ENCODE peak calls at places on chromosomes 6 and 20, in five cellular contexts. Y is transverse colon, J is HAP-1, Q is pancreas, V is left lung. M is an unnamed sample.
A peak's percentile ranks its signal among the peaks of the same experiment; 100 is the strongest.

GRCh38 chr6:97876711-97877110 is 593.7 kb upstream of the MMS22L start:
- DNase-seq in Y (no peak), Q (no peak), J (no peak), V (no peak), M (no peak)

GRCh38 chr6:13413906-13414555 is 73.4 kb downstream of the GFOD1 start:
- DNase-seq in V (no peak), J (no peak), Q (no peak), Y (no peak), M (no peak)

GRCh38 chr6:40343318-40343886 is 243.8 kb downstream of the LRFN2 start:
- DNase-seq in Y (no peak), J (no peak), Q (no peak), V (no peak), M (no peak)

GRCh38 chr20:654427-654770 is 1.4 kb upstream of the SRXN1 start:
- DNase-seq in Q (no peak), Y (no peak), J (no peak), V (no peak), M (no peak)

GRCh38 chr20:36854343-36855240 is 21.3 kb upstream of the TLDC2 start:
- DNase-seq in Y (peak; percentile 65), Q (no peak), J (no peak), V (no peak), M (no peak)

GRCh38 chr6:52672422-52673025 is 1.6 kb downstream of the TMEM14A start:
- DNase-seq in Y (no peak), V (no peak), Q (peak; percentile 71), J (no peak), M (no peak)

GRCh38 chr6:125746731-125747588 is 2.5 kb upstream of the HEY2 start:
- DNase-seq in Q (peak; percentile 57), V (no peak), J (peak; percentile 52), Y (peak; percentile 71), M (peak; percentile 45)

GRCh38 chr6:100455230-100456124 is 9.2 kb downstream of the SIM1 start:
- DNase-seq in J (no peak), Y (peak; percentile 28), Q (peak; percentile 53), V (no peak), M (no peak)

GRCh38 chr6:6884193-6884627 is 223.6 kb upstream of the RREB1 start:
- DNase-seq in J (no peak), Y (no peak), V (no peak), Q (no peak), M (no peak)

GRCh38 chr20:25750765-25751696 is 54.4 kb upstream of the ZNF337 start:
- DNase-seq in V (peak; percentile 83), Q (peak; percentile 68), Y (peak; percentile 65), J (no peak), M (peak; percentile 49)

GRCh38 chr6:88869263-88870023 is 94.0 kb downstream of the RNGTT start:
- DNase-seq in Y (no peak), Q (no peak), J (no peak), V (no peak), M (no peak)

GRCh38 chr6:43609402-43609801 is 19.7 kb downstream of the GTPBP2 start:
- DNase-seq in J (no peak), Q (no peak), V (no peak), Y (no peak), M (no peak)

GRCh38 chr6:149779644-149779963 is 30.1 kb downstream of the PCMT1 start:
- DNase-seq in Y (no peak), J (no peak), V (no peak), Q (no peak), M (no peak)

GRCh38 chr6:167270499-167271307 is 20.4 kb upstream of the UNC93A start:
- DNase-seq in Q (no peak), V (peak; percentile 58), J (no peak), Y (no peak), M (no peak)

GRCh38 chr6:7343546-7344475 is 30.8 kb upstream of the SSR1 start:
- DNase-seq in V (peak; percentile 73), Y (no peak), Q (no peak), J (no peak), M (no peak)

GRCh38 chr20:7352165-7352564 is 584.7 kb downstream of the BMP2 start:
- DNase-seq in Y (no peak), V (no peak), J (no peak), Q (no peak), M (no peak)

GRCh38 chr6:15441215-15441868 is 195.5 kb downstream of the JARID2 start:
- DNase-seq in Y (peak; percentile 35), Q (no peak), J (peak; percentile 55), V (no peak), M (no peak)

GRCh38 chr6:82680192-82680591 is 316.6 kb downstream of the TPBG start:
- DNase-seq in Q (no peak), V (no peak), Y (no peak), J (no peak), M (no peak)
- H3K9me3 ChIP-seq in Q (no peaks in the 10 kb centered on the region), V (no peaks in the 10 kb centered on the region), Y (no peaks in the 10 kb centered on the region), J (no peaks in the 10 kb centered on the region), M (no peaks in the 10 kb centered on the region)

DNA sequence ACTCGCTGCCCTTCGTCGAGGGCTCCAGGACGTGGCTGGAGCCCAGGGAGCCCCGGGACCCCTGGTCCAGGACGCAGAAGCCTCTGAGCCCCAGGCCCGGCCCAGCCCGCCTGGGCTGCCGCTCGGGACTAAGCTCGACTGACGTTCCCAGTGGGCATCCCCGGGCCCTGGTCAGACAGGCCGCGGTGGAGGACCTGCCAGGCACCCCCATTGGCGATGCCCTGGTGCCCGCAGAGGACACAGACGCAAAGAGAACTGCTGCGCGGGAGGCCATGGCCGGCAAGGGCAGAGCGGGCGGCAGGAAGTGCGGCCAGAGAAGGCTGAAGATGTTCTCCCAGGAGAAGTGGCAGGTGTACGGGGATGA is 28.9 kb downstream of the ZNF831 start:
- DNase-seq in J (no peak), Q (no peak), V (no peak), Y (no peak), M (no peak)
- H3K9me3 ChIP-seq in J (no peaks in the 10 kb centered on the region), Q (no peaks in the 10 kb centered on the region), V (no peaks in the 10 kb centered on the region), Y (no peaks in the 10 kb centered on the region), M (no peaks in the 10 kb centered on the region)

DNA sequence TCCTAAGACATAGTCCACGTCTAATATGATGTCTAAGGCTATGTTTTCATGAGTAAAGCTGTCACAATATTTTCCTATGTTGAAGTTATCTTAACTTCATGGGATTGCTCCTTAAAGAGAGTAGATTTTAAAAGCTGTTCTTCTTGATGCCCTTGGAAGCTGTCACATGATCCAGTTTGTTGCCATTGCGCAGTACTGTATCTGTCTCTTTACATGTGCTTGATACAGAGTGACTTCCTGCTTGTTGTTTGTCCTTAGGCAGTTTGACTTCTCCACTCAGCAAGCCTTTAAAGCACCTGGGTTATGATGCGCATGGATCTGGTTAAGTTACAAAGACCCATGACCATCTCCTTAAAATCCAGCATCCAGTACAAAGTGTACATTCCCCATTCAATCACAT is 85.4 kb downstream of the CDYL start:
- DNase-seq in Y (no peak), J (no peak), V (no peak), Q (no peak), M (no peak)
- H3K9me3 ChIP-seq in Y (no peaks in the 10 kb centered on the region), J (no peaks in the 10 kb centered on the region), V (no peaks in the 10 kb centered on the region), Q (no peaks in the 10 kb centered on the region), M (peaks cover under 1% of the 10 kb centered on the region)

GRCh38 chr6:82484737-82485650 is 121.4 kb downstream of the TPBG start:
- DNase-seq in J (peak; percentile 89), Q (no peak), Y (no peak), V (peak; percentile 41), M (no peak)
- H3K9me3 ChIP-seq in J (peaks cover 11% of the 10 kb centered on the region), Q (no peaks in the 10 kb centered on the region), Y (no peaks in the 10 kb centered on the region), V (peaks cover 3% of the 10 kb centered on the region), M (no peaks in the 10 kb centered on the region)

GRCh38 chr6:366389-366788 is 25.2 kb upstream of the IRF4 start:
- DNase-seq in J (no peak), Y (no peak), V (no peak), Q (no peak), M (no peak)

GRCh38 chr6:367891-368630 is 23.5 kb upstream of the IRF4 start:
- DNase-seq in V (peak; percentile 67), J (no peak), Q (no peak), Y (no peak), M (no peak)

GRCh38 chr6:365835-366234 is 25.7 kb upstream of the IRF4 start:
- DNase-seq in Q (no peak), V (peak; percentile 48), Y (no peak), J (no peak), M (no peak)

GRCh38 chr6:364609-365540 is 26.7 kb upstream of the IRF4 start:
- DNase-seq in Y (no peak), J (no peak), Q (no peak), V (peak; percentile 78), M (no peak)

GRCh38 chr6:366972-367794 is 24.4 kb upstream of the IRF4 start:
- DNase-seq in Y (no peak), J (no peak), V (peak; percentile 76), Q (no peak), M (no peak)
- H3K9me3 ChIP-seq in Y (no peaks in the 10 kb centered on the region), J (peaks cover 30% of the 10 kb centered on the region), V (no peaks in the 10 kb centered on the region), Q (no peaks in the 10 kb centered on the region), M (no peaks in the 10 kb centered on the region)

GRCh38 chr6:168381726-168382458 is 59.1 kb upstream of the SMOC2 start:
- DNase-seq in Y (no peak), Q (no peak), V (peak; percentile 53), J (no peak), M (no peak)
- H3K9me3 ChIP-seq in Y (no peaks in the 10 kb centered on the region), Q (no peaks in the 10 kb centered on the region), V (no peaks in the 10 kb centered on the region), J (no peaks in the 10 kb centered on the region), M (no peaks in the 10 kb centered on the region)

GRCh38 chr6:23218751-23219150 is 649.4 kb downstream of the HDGFL1 start:
- DNase-seq in Y (no peak), Q (no peak), J (no peak), V (no peak), M (no peak)
- H3K9me3 ChIP-seq in Y (no peaks in the 10 kb centered on the region), Q (no peaks in the 10 kb centered on the region), J (no peaks in the 10 kb centered on the region), V (no peaks in the 10 kb centered on the region), M (no peaks in the 10 kb centered on the region)

GRCh38 chr6:27448456-27448855 is 24.4 kb downstream of the ZNF184 start:
- DNase-seq in Y (no peak), J (no peak), Q (no peak), V (no peak), M (no peak)
- H3K9me3 ChIP-seq in Y (peaks cover 66% of the 10 kb centered on the region), J (peaks cover 23% of the 10 kb centered on the region), Q (peaks cover 3% of the 10 kb centered on the region), V (peaks cover 7% of the 10 kb centered on the region), M (peaks cover 46% of the 10 kb centered on the region)

M was measured in T-helper 17 cell.